ENCODE peak calls at places on chromosomes 11 and 22, in seven cellular contexts. H is mesendoderm, T is cerebellar cortex, F is Caki2, U is NCI-H1930, E is NCI-H1105 treated with DMSO at 0.1 percent for 48 hours, Q is SW480. R is an unnamed sample.

GRCh38 chr11:91293119-91293518 is 931.5 kb upstream of the FAT3 start:
- DNase-seq in H (no peak), T (no peak), F (no peak), U (no peak), E (no peak), Q (no peak), R (no peak)

GRCh38 chr22:25437414-25438160 is 126.9 kb upstream of the GRK3 start:
- DNase-seq in H (peak), T (no peak), F (no peak), U (no peak), E (no peak), Q (no peak), R (no peak)

GRCh38 chr11:129787518-129787917 is 28.1 kb upstream of the TMEM45B start:
- DNase-seq in H (no peak), T (no peak), F (no peak), U (no peak), E (no peak), Q (peak), R (no peak)

GRCh38 chr22:44816141-44816540 is 63.8 kb downstream of the ARHGAP8 start:
- DNase-seq in H (no peak), T (no peak), F (no peak), U (no peak), E (no peak), Q (no peak), R (no peak)

GRCh38 chr11:6656936-6657335 is 1.3 kb upstream of the DCHS1 start:
- DNase-seq in H (no peak), T (no peak), F (no peak), U (no peak), E (no peak), Q (no peak), R (no peak)

GRCh38 chr11:103637250-103637649 is 399.2 kb upstream of the DDI1 start:
- DNase-seq in H (no peak), T (no peak), F (no peak), U (no peak), E (no peak), Q (no peak), R (no peak)

GRCh38 chr22:17792854-17793434 is 18.7 kb upstream of the BID start:
- DNase-seq in H (no peak), T (no peak), F (no peak), U (no peak), E (no peak), Q (no peak), R (no peak)

GRCh38 chr11:69002101-69002742 is 10.8 kb downstream of the MRGPRF start:
- DNase-seq in H (no peak), T (no peak), F (no peak), U (no peak), E (no peak), Q (no peak), R (no peak)

GRCh38 chr11:79419120-79419519 is 21.7 kb downstream of the TENM4 start:
- DNase-seq in H (peak), T (no peak), F (peak), U (no peak), E (no peak), Q (peak), R (no peak)

GRCh38 chr22:49884075-49884474 is 30.4 kb downstream of the ZBED4 start:
- DNase-seq in H (no peak), T (no peak), F (no peak), U (no peak), E (no peak), Q (no peak), R (no peak)

GRCh38 chr11:69436041-69436982 is 45.2 kb upstream of the LINC01488 start:
- DNase-seq in H (no peak), T (no peak), F (no peak), U (no peak), E (no peak), Q (no peak), R (no peak)

GRCh38 chr11:30568933-30569332 is 17.2 kb downstream of the MPPED2 start:
- DNase-seq in H (no peak), T (no peak), F (no peak), U (no peak), E (no peak), Q (no peak), R (no peak)

GRCh38 chr11:128328955-128329551 is 258.3 kb downstream of the ETS1 start:
- DNase-seq in H (peak), T (no peak), F (no peak), U (no peak), E (no peak), Q (no peak), R (no peak)

R was measured in iPS DF 19.7.